ENCODE peak calls at places on chromosomes 11 and 22, in nine cellular contexts. H is stimulated activated CD8-positive, alpha-beta memory T cell treated with anti-CD3 and anti-CD28 coated beads, Interleukin-4, amount 100 ng/mL, for 4 hours; M is neuronal stem cell; G is iris pigment epithelial cell; A is mucosa of descending colon; Y is choroid plexus epithelial cell; O is stimulated activated CD4-positive, alpha-beta T cell treated with anti-CD3 and anti-CD28 coated beads, Interleukin-2, amount 100 ng/mL, for 48 hours; D is left cardiac atrium; B is GDM1. E is an unnamed sample.

GRCh38 chr11:90414221-90414620 is 191.4 kb upstream of the CHORDC1 start:
- DNase-seq in H (no peak), O (no peak), A (no peak), B (no peak), Y (no peak), M (no peak), D (no peak), G (no peak), E (no peak)

GRCh38 chr22:47918276-47918928 is 1156.0 kb downstream of the TBC1D22A start:
- DNase-seq in Y (no peak), B (no peak), D (no peak), M (no peak), H (no peak), O (no peak), A (no peak), G (no peak), E (no peak)

GRCh38 chr11:87301785-87302540 is 264.2 kb downstream of the TMEM135 start:
- DNase-seq in G (no peak), A (no peak), M (no peak), O (no peak), D (no peak), H (no peak), B (no peak), Y (peak), E (no peak)

GRCh38 chr11:96311120-96311568 is 31.9 kb downstream of the MAML2 start:
- DNase-seq in A (no peak), M (no peak), H (no peak), G (peak), O (no peak), Y (peak), B (no peak), D (no peak), E (no peak)

GRCh38 chr22:21032843-21033688 is 705 bp upstream of the SLC7A4 start:
- DNase-seq in Y (no peak), H (no peak), M (peak), D (no peak), G (no peak), A (no peak), B (no peak), O (no peak), E (no peak)

GRCh38 chr22:42769574-42770447 is 49.1 kb upstream of the A4GALT start:
- DNase-seq in O (no peak), B (no peak), H (no peak), Y (peak), G (peak), M (no peak), D (peak), A (peak), E (no peak)

GRCh38 chr11:48341466-48341865 is 16.7 kb downstream of the OR4C3 start:
- DNase-seq in D (no peak), A (no peak), M (no peak), H (no peak), Y (no peak), B (no peak), G (no peak), O (no peak), E (no peak)

GRCh38 chr11:19242184-19242932 is 1.6 kb upstream of the E2F8 start:
- DNase-seq in M (no peak), A (peak), H (no peak), O (no peak), D (no peak), Y (peak), G (peak), B (no peak), E (no peak)

GRCh38 chr11:69949327-69949726 is 128.8 kb upstream of the ANO1 start:
- DNase-seq in A (no peak), D (peak), M (no peak), H (no peak), Y (peak), B (no peak), O (no peak), G (peak), E (no peak)

GRCh38 chr22:27990879-27991278 is 71.8 kb upstream of the PITPNB start:
- DNase-seq in Y (peak), G (peak), A (peak), M (peak), D (peak), B (no peak), O (no peak), H (no peak), E (peak)

GRCh38 chr22:38467904-38468760 is at the start of gene KDELR3:
- DNase-seq in A (peak), H (no peak), O (peak), D (peak), Y (peak), B (no peak), G (peak), M (no peak), E (no peak)

GRCh38 chr22:31556627-31557203 is 60.4 kb downstream of the SFI1 start:
- DNase-seq in A (peak), M (peak), O (no peak), G (peak), Y (peak), D (no peak), H (no peak), B (no peak), E (no peak)

GRCh38 chr11:46916669-46917108 is 1.7 kb downstream of the LRP4 start:
- DNase-seq in O (no peak), D (peak), G (peak), Y (peak), A (peak), B (no peak), M (no peak), H (no peak), E (peak)

GRCh38 chr22:49369726-49370717 is 457.7 kb downstream of the BRD1 start:
- DNase-seq in Y (no peak), O (no peak), B (no peak), G (no peak), A (no peak), D (no peak), M (no peak), H (no peak), E (no peak)

GRCh38 chr11:1458340-1459218 is 28.0 kb downstream of the MOB2 start:
- DNase-seq in B (no peak), Y (peak), M (peak), H (no peak), G (peak), A (peak), O (no peak), D (peak), E (no peak)

GRCh38 chr11:45446426-45446825 is 160.3 kb upstream of the SYT13 start:
- DNase-seq in H (no peak), B (no peak), M (no peak), Y (no peak), A (no peak), D (no peak), O (no peak), G (no peak), E (no peak)

GRCh38 chr22:44758354-44758969 is 6.1 kb downstream of the ARHGAP8 start:
- DNase-seq in D (no peak), B (no peak), O (no peak), G (peak), A (no peak), Y (peak), H (no peak), M (no peak), E (no peak)

GRCh38 chr22:22554324-22555284 is 4.5 kb downstream of the PRAME start:
- DNase-seq in O (no peak), H (no peak), G (peak), D (no peak), Y (no peak), M (no peak), A (no peak), B (no peak), E (no peak)

GRCh38 chr11:34997872-34998548 is 81.6 kb downstream of the PDHX start:
- DNase-seq in H (no peak), G (no peak), M (no peak), D (no peak), A (no peak), O (no peak), Y (peak), B (peak), E (no peak)

GRCh38 chr11:93606721-93607120 is 54.8 kb upstream of the CEP295 start:
- DNase-seq in A (no peak), M (no peak), O (no peak), H (no peak), B (no peak), Y (no peak), D (no peak), G (no peak), E (no peak)

GRCh38 chr11:119065369-119065768 is 2.2 kb upstream of the VPS11 start:
- DNase-seq in O (peak), B (peak), G (peak), D (no peak), A (peak), H (no peak), Y (peak), M (no peak), E (no peak)

GRCh38 chr11:77183421-77183984 is 55.5 kb downstream of the MYO7A start:
- DNase-seq in D (no peak), O (no peak), A (no peak), H (no peak), Y (no peak), M (no peak), G (no peak), B (no peak), E (no peak)